ENCODE peak calls at places on chromosomes 11 and 22, in five cellular contexts. I, U, S, Y and C are unnamed samples.

GRCh38 chr11:123694551-123694950 is 40.1 kb upstream of the SCN3B start:
- DNase-seq in U (no peak), S (no peak), Y (no peak), I (no peak), C (no peak)

GRCh38 chr11:723120-723883 is 17.3 kb downstream of the EPS8L2 start:
- DNase-seq in U (no peak), Y (no peak), I (peak), S (peak), C (no peak)

GRCh38 chr11:18522388-18522787 is 4.4 kb downstream of the TSG101 start:
- DNase-seq in I (no peak), Y (no peak), S (no peak), U (no peak), C (no peak)

GRCh38 chr11:67111261-67111660 is 7.8 kb upstream of the KDM2A start:
- DNase-seq in S (no peak), I (no peak), U (no peak), Y (no peak), C (no peak)

GRCh38 chr11:34154059-34154875 is 48.8 kb downstream of the NAT10 start:
- DNase-seq in S (no peak), I (no peak), Y (no peak), U (no peak), C (no peak)

GRCh38 chr22:28222571-28222970 is 303.5 kb upstream of the PITPNB start:
- DNase-seq in I (no peak), S (no peak), U (no peak), Y (no peak), C (no peak)

GRCh38 chr11:44877908-44878459 is 72.7 kb downstream of the TP53I11 start:
- DNase-seq in S (no peak), U (no peak), Y (no peak), I (no peak), C (no peak)

GRCh38 chr11:19187101-19187500 is 14.7 kb downstream of the CSRP3 start:
- DNase-seq in Y (no peak), U (no peak), S (peak), I (peak), C (no peak)

GRCh38 chr22:32389685-32390084 is 22.4 kb downstream of the RTCB start:
- DNase-seq in Y (no peak), U (no peak), I (peak), S (no peak), C (no peak)

GRCh38 chr11:60803273-60803936 is 18.3 kb downstream of the MS4A10 start:
- DNase-seq in I (no peak), Y (no peak), U (no peak), S (no peak), C (no peak)

GRCh38 chr22:44102856-44103255 is 77.9 kb upstream of the PARVG start:
- DNase-seq in Y (no peak), U (peak), S (no peak), I (no peak), C (no peak)

GRCh38 chr11:94132823-94133408 is 4.3 kb downstream of the PANX1 start:
- DNase-seq in U (no peak), S (no peak), Y (no peak), I (no peak), C (no peak)

GRCh38 chr11:67071420-67072284 is 15.0 kb downstream of the RHOD start:
- DNase-seq in U (no peak), I (peak), S (no peak), Y (peak), C (no peak)

GRCh38 chr11:27471588-27472397 is 797 bp downstream of the LGR4 start:
- DNase-seq in S (peak), Y (no peak), U (peak), I (peak), C (no peak)

GRCh38 chr11:128734439-128735224 is 40.8 kb downstream of the FLI1 start:
- DNase-seq in Y (no peak), U (no peak), S (no peak), I (no peak), C (no peak)

GRCh38 chr22:49855491-49855911 is 1.9 kb downstream of the ZBED4 start:
- DNase-seq in I (peak), U (no peak), Y (no peak), S (peak), C (no peak)

GRCh38 chr22:27507066-27507715 is 294.4 kb downstream of the MN1 start:
- DNase-seq in S (no peak), U (no peak), I (no peak), Y (no peak), C (no peak)

GRCh38 chr11:45543808-45544422 is 121.5 kb downstream of the CHST1 start:
- DNase-seq in S (no peak), I (peak), U (no peak), Y (no peak), C (no peak)

GRCh38 chr11:108370315-108370714 is 97.0 kb downstream of the C11orf65 start:
- DNase-seq in U (no peak), Y (no peak), I (no peak), S (no peak), C (no peak)

GRCh38 chr22:49372530-49373288 is 455.0 kb downstream of the BRD1 start:
- DNase-seq in U (peak), Y (no peak), I (no peak), S (no peak), C (peak)

GRCh38 chr11:10304495-10305261 is at the start of gene ADM:
- DNase-seq in S (peak), Y (no peak), I (peak), U (peak), C (peak)
- TF ChIP-seq CTCF in S (peak), Y (peak), I (peak), U (peak), C (peak)

GRCh38 chr11:118216621-118217526 is 7.9 kb downstream of the JAML start:
- DNase-seq in U (no peak), S (no peak), Y (no peak), I (no peak), C (no peak)
- TF ChIP-seq CTCF in U (no peak), S (no peak), Y (no peak), I (no peak), C (no peak)

DNA sequence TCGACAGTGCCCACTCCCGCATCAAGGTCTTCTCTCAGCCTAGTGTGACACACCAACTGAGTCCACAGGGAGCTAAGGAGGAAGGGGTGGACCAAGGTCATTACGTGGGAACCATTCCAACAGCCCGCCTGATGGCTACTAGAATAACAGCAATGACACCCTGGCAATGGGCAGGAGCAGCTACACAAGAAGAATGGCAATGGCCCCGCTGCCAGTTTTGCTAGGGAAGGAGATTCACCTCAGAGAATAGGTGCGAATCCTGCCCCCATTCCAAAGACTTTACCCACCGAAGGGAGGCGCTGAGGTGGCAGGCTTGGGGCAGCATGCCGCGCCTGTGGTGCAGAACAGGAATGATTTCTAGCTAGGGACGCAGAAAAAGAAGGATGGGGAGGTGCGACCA is 9.1 kb downstream of the WT1 start:
- DNase-seq in U (no peak), Y (no peak), S (no peak), I (no peak), C (no peak)
- TF ChIP-seq CTCF in U (no peak), Y (no peak), S (no peak), I (no peak), C (no peak)

GRCh38 chr11:76579047-76579751 is 91.3 kb downstream of the LRRC32 start:
- DNase-seq in U (no peak), I (no peak), S (no peak), Y (no peak), C (no peak)
- TF ChIP-seq CTCF in U (no peak), I (no peak), S (no peak), Y (no peak), C (no peak)

GRCh38 chr11:9969068-9969467 is 305.2 kb downstream of the SWAP70 start:
- DNase-seq in Y (no peak), U (no peak), S (no peak), I (no peak), C (no peak)

GRCh38 chr11:9971894-9972293 is 308.0 kb downstream of the SWAP70 start:
- DNase-seq in I (no peak), Y (no peak), S (no peak), U (no peak), C (no peak)

GRCh38 chr11:9974375-9974774 is 310.5 kb downstream of the SWAP70 start:
- DNase-seq in Y (no peak), U (no peak), S (no peak), I (no peak), C (no peak)

GRCh38 chr11:9973921-9974320 is 310.0 kb downstream of the SWAP70 start:
- DNase-seq in U (no peak), Y (no peak), S (peak), I (no peak), C (no peak)

DNA sequence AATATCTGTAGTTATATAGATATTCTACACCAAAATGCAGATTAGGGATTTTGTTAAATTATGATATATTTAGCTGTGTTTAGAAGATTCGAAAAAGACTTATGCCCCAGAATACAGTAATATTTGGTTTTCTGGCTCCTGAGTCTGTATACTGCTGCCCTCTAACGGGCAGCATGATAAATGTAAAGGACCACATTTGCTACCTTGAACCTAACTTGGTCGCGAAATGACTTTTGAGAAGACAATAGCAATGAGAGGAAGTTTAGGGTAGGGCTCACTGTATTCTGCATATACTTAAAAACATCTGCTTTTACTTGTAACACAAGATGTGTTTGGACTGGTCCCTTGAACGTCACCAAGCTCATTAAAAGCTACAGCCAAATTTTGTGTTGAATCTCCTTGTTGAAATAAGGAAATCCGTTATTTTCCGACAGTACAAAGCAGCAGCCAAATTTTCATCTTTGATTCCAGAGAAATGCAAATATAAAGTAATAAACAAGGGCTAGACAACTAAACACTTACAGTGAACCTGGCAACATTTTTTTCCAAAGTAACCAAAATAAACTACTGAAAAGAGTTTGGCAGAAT is 309.1 kb downstream of the SWAP70 start:
- DNase-seq in Y (no peak), U (no peak), I (peak), S (peak), C (no peak)
- TF ChIP-seq CTCF in Y (peak), U (peak), I (peak), S (peak), C (peak)

DNA sequence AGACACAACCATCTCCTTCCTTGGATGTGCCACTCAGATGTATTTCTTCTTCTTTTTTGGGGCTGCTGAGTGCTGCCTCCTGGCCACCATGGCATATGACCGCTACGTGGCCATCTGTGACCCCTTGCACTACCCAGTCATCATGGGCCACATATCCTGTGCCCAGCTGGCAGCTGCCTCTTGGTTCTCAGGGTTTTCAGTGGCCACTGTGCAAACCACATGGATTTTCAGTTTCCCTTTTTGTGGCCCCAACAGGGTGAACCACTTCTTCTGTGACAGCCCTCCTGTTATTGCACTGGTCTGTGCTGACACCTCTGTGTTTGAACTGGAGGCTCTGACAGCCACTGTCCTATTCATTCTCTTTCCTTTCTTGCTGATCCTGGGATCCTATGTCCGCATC is 489 bp downstream of the OR10A4 start:
- DNase-seq in U (no peak), I (no peak), S (no peak), Y (no peak), C (no peak)
- TF ChIP-seq CTCF in U (no peak), I (no peak), S (no peak), Y (no peak), C (no peak)